ENCODE peak calls at places on chromosomes 2 and 18, in four cellular contexts. Y is C1 segment of cervical spinal cord, S is ovary, H is HuH-7.5. N is an unnamed sample.

GRCh38 chr2:226423498-226423960 is 376.1 kb downstream of the IRS1 start:
- DNase-seq in H (no peak), Y (no peak), S (no peak), N (no peak)

GRCh38 chr18:57585846-57586242 is 658 bp downstream of the FECH start:
- DNase-seq in S (no peak), Y (no peak), H (no peak), N (no peak)

GRCh38 chr2:240818543-240819403 is 1.2 kb downstream of the KIF1A start:
- DNase-seq in Y (peak; percentile 56), H (no peak), S (no peak), N (no peak)

GRCh38 chr18:3466051-3466450 is 16.1 kb downstream of the TGIF1 start:
- DNase-seq in S (no peak), H (no peak), Y (no peak), N (no peak)

GRCh38 chr2:9753276-9753600 is 90.0 kb upstream of the TAF1B start:
- DNase-seq in H (no peak), Y (no peak), S (no peak), N (peak; percentile 72)

GRCh38 chr2:209331291-209331844 is 92.5 kb upstream of the MAP2 start:
- DNase-seq in H (no peak), Y (no peak), S (no peak), N (no peak)

GRCh38 chr2:105376789-105377231 is 22.0 kb downstream of the FHL2 start:
- DNase-seq in S (no peak), H (no peak), Y (no peak), N (no peak)

GRCh38 chr2:121129692-121130091 is 155.3 kb downstream of the TFCP2L1 start:
- DNase-seq in Y (no peak), H (no peak), S (no peak), N (no peak)

GRCh38 chr2:84924173-84925106 is 19.0 kb downstream of the TMSB10 start:
- DNase-seq in Y (no peak), H (no peak), S (peak; percentile 52), N (no peak)

GRCh38 chr2:120283649-120284048 is 31.0 kb downstream of the RALB start:
- DNase-seq in H (no peak), S (no peak), Y (no peak), N (no peak)

GRCh38 chr2:215290980-215291599 is 20.8 kb upstream of the ATIC start:
- DNase-seq in S (no peak), H (no peak), Y (no peak), N (no peak)

GRCh38 chr2:9844581-9844980 is 1.3 kb downstream of the TAF1B start:
- DNase-seq in S (no peak), H (no peak), Y (no peak), N (no peak)

GRCh38 chr2:19035238-19035637 is 323.2 kb downstream of the OSR1 start:
- DNase-seq in Y (no peak), S (no peak), H (no peak), N (peak; percentile 39)

GRCh38 chr2:238100049-238100820 is at the start of gene ESPNL:
- DNase-seq in Y (no peak), H (no peak), S (no peak), N (no peak)

GRCh38 chr18:4233468-4233867 is 221.6 kb downstream of the DLGAP1 start:
- DNase-seq in H (no peak), S (no peak), Y (no peak), N (no peak)

GRCh38 chr2:178828496-178828895 is 21.3 kb upstream of the TTN start:
- DNase-seq in S (no peak), H (no peak), Y (no peak), N (no peak)

GRCh38 chr2:44358498-44358897 is 2.8 kb downstream of the PREPL start:
- DNase-seq in S (peak; percentile 32), H (no peak), Y (no peak), N (peak; percentile 36)

GRCh38 chr2:235087812-235088607 is 136.2 kb downstream of the SH3BP4 start:
- DNase-seq in H (no peak), Y (no peak), S (peak; percentile 61), N (peak; percentile 71)

GRCh38 chr18:76518543-76519155 is 23.6 kb upstream of the ZNF516 start:
- DNase-seq in S (peak; percentile 80), Y (no peak), H (no peak), N (peak; percentile 68)

GRCh38 chr2:185074156-185074555 is 475.8 kb downstream of the ZNF804A start:
- DNase-seq in H (no peak), Y (no peak), S (no peak), N (no peak)

GRCh38 chr2:168185583-168186274 is 61.7 kb downstream of the STK39 start:
- DNase-seq in H (no peak), S (no peak), Y (no peak), N (no peak)

GRCh38 chr2:232986155-232986554 is 26.9 kb downstream of the NGEF start:
- DNase-seq in H (no peak), Y (no peak), S (no peak), N (no peak)

GRCh38 chr2:176432439-176432838 is 163.2 kb downstream of the MTX2 start:
- DNase-seq in S (no peak), H (no peak), Y (no peak), N (no peak)

GRCh38 chr2:170597705-170598420 is 117.3 kb upstream of the SP5 start:
- DNase-seq in Y (no peak), H (no peak), S (no peak), N (no peak)

GRCh38 chr2:10233131-10234012 is 69.3 kb upstream of the HPCAL1 start:
- DNase-seq in H (no peak), Y (no peak), S (no peak), N (no peak)

GRCh38 chr2:216388046-216388884 is 16.0 kb upstream of the MARCHF4 start:
- DNase-seq in H (no peak), Y (no peak), S (no peak), N (no peak)

GRCh38 chr2:224778474-224778877 is 62.3 kb upstream of the CCDC195 start:
- DNase-seq in S (peak; percentile 26), H (peak; percentile 23), Y (peak; percentile 0), N (no peak)

GRCh38 chr18:1559563-1559962 is 654.9 kb downstream of the ADCYAP1 start:
- DNase-seq in H (no peak), Y (no peak), S (no peak), N (no peak)

GRCh38 chr2:70984576-70985282 is 6.3 kb downstream of the ANKRD53 start:
- DNase-seq in H (no peak), Y (no peak), S (peak; percentile 64), N (peak; percentile 79)

GRCh38 chr2:64369706-64370105 is 84.3 kb upstream of the LGALSL start:
- DNase-seq in S (no peak), Y (no peak), H (no peak), N (no peak)

GRCh38 chr2:66305714-66306113 is 129.2 kb upstream of the MEIS1 start:
- DNase-seq in Y (peak; percentile 49), S (peak; percentile 29), H (no peak), N (peak; percentile 79)

GRCh38 chr2:159788218-159788617 is 9.8 kb downstream of the CD302 start:
- DNase-seq in H (no peak), Y (no peak), S (no peak), N (no peak)

GRCh38 chr2:9312591-9312990 is 106.0 kb downstream of the ASAP2 start:
- DNase-seq in Y (no peak), S (no peak), H (no peak), N (no peak)

GRCh38 chr18:9661564-9661963 is 46.5 kb upstream of the RAB31 start:
- DNase-seq in Y (no peak), H (no peak), S (no peak), N (no peak)

GRCh38 chr2:27647737-27648136 is 15.7 kb downstream of the SUPT7L start:
- DNase-seq in H (no peak), S (no peak), Y (no peak), N (no peak)

GRCh38 chr18:46624127-46624526 is 32.9 kb downstream of the LOXHD1 start:
- DNase-seq in Y (no peak), S (no peak), H (no peak), N (no peak)

GRCh38 chr2:81234711-81235110 is 930.2 kb upstream of the LRRTM1 start:
- DNase-seq in Y (no peak), S (no peak), H (no peak), N (no peak)

N was measured in left ventricle myocardium superior.